ENCODE peak calls at places on chromosomes 3 and 15, in five cellular contexts. One of them, this sample, is unnamed.

GRCh38 chr3:186648851-186649250 is 8.7 kb downstream of the FETUB start:
- ATAC-seq in left lung: no peak
- ATAC-seq in lung: no peak
- ATAC-seq in HCT116: peak; percentile 54
- ATAC-seq in aorta: no peak
- ATAC-seq in this sample: no peak

GRCh38 chr3:125957674-125958510 is 11.1 kb upstream of the ROPN1B start:
- ATAC-seq in HCT116: peak; percentile 57
- ATAC-seq in lung: no peak
- ATAC-seq in left lung: no peak
- ATAC-seq in aorta: no peak
- ATAC-seq in this sample: no peak

GRCh38 chr3:125234831-125235230 is 22.3 kb upstream of the SLC12A8 start:
- ATAC-seq in HCT116: no peak
- ATAC-seq in aorta: no peak
- ATAC-seq in left lung: no peak
- ATAC-seq in lung: no peak
- ATAC-seq in this sample: no peak

GRCh38 chr15:48992545-48992944 is 28.8 kb upstream of the SHC4 start:
- ATAC-seq in lung: no peak
- ATAC-seq in aorta: no peak
- ATAC-seq in HCT116: no peak
- ATAC-seq in left lung: peak; percentile 48
- ATAC-seq in this sample: no peak

GRCh38 chr3:178968996-178969700 is 102.5 kb downstream of the ZMAT3 start:
- ATAC-seq in left lung: no peak
- ATAC-seq in lung: no peak
- ATAC-seq in HCT116: no peak
- ATAC-seq in aorta: no peak
- ATAC-seq in this sample: no peak

GRCh38 chr3:193452338-193452737 is 73.8 kb upstream of the ATP13A5 start:
- ATAC-seq in aorta: no peak
- ATAC-seq in HCT116: no peak
- ATAC-seq in left lung: no peak
- ATAC-seq in lung: no peak
- ATAC-seq in this sample: no peak

GRCh38 chr3:42871592-42872196 is 4.0 kb downstream of the CYP8B1 start:
- ATAC-seq in left lung: no peak
- ATAC-seq in lung: no peak
- ATAC-seq in HCT116: no peak
- ATAC-seq in aorta: no peak
- ATAC-seq in this sample: no peak

GRCh38 chr3:197023241-197023997 is 6.2 kb downstream of the MELTF start:
- ATAC-seq in aorta: no peak
- ATAC-seq in HCT116: no peak
- ATAC-seq in left lung: peak; percentile 66
- ATAC-seq in lung: no peak
- ATAC-seq in this sample: no peak

GRCh38 chr3:188664795-188665194 is 507.0 kb upstream of the TPRG1 start:
- ATAC-seq in aorta: peak; percentile 46
- ATAC-seq in lung: no peak
- ATAC-seq in left lung: no peak
- ATAC-seq in HCT116: peak; percentile 91
- ATAC-seq in this sample: no peak

GRCh38 chr3:107525101-107525953 is 2.6 kb downstream of the BBX start:
- ATAC-seq in aorta: peak; percentile 9
- ATAC-seq in HCT116: peak; percentile 32
- ATAC-seq in left lung: peak; percentile 4
- ATAC-seq in lung: no peak
- ATAC-seq in this sample: peak; percentile 18

GRCh38 chr3:59559721-59560514 is 510.1 kb upstream of the CFAP20DC start:
- ATAC-seq in HCT116: peak; percentile 60
- ATAC-seq in lung: no peak
- ATAC-seq in aorta: no peak
- ATAC-seq in left lung: peak; percentile 72
- ATAC-seq in this sample: no peak

GRCh38 chr15:85401108-85401765 is 20.8 kb downstream of the AKAP13 start:
- ATAC-seq in aorta: no peak
- ATAC-seq in left lung: no peak
- ATAC-seq in lung: no peak
- ATAC-seq in HCT116: no peak
- ATAC-seq in this sample: no peak

GRCh38 chr3:46360904-46361303 is 7.0 kb downstream of the CCR2 start:
- ATAC-seq in HCT116: peak; percentile 40
- ATAC-seq in lung: no peak
- ATAC-seq in aorta: no peak
- ATAC-seq in left lung: peak; percentile 35
- ATAC-seq in this sample: no peak

GRCh38 chr15:85455851-85456250 is 75.4 kb downstream of the AKAP13 start:
- ATAC-seq in left lung: no peak
- ATAC-seq in HCT116: no peak
- ATAC-seq in aorta: no peak
- ATAC-seq in lung: no peak
- ATAC-seq in this sample: no peak

GRCh38 chr3:58487140-58487886 is 4.6 kb upstream of the KCTD6 start:
- ATAC-seq in lung: no peak
- ATAC-seq in left lung: no peak
- ATAC-seq in aorta: no peak
- ATAC-seq in HCT116: peak; percentile 40
- ATAC-seq in this sample: no peak

GRCh38 chr15:94294556-94294955 is 63.2 kb downstream of the MCTP2 start:
- ATAC-seq in aorta: no peak
- ATAC-seq in left lung: peak; percentile 23
- ATAC-seq in HCT116: no peak
- ATAC-seq in lung: no peak
- ATAC-seq in this sample: no peak

GRCh38 chr3:144840866-144841265 is 869.2 kb downstream of the DIPK2A start:
- ATAC-seq in left lung: no peak
- ATAC-seq in aorta: no peak
- ATAC-seq in lung: no peak
- ATAC-seq in HCT116: no peak
- ATAC-seq in this sample: no peak

GRCh38 chr15:99507732-99508571 is 57.8 kb upstream of the MEF2A start:
- ATAC-seq in left lung: peak; percentile 43
- ATAC-seq in HCT116: no peak
- ATAC-seq in aorta: peak; percentile 67
- ATAC-seq in lung: no peak
- ATAC-seq in this sample: peak; percentile 89

GRCh38 chr3:141391298-141392017 is 23.2 kb downstream of the ZBTB38 start:
- ATAC-seq in left lung: peak; percentile 69
- ATAC-seq in HCT116: no peak
- ATAC-seq in aorta: no peak
- ATAC-seq in lung: no peak
- ATAC-seq in this sample: no peak

GRCh38 chr15:41511331-41512077 is 2.1 kb downstream of the LTK start:
- ATAC-seq in aorta: no peak
- ATAC-seq in lung: no peak
- ATAC-seq in left lung: peak; percentile 24
- ATAC-seq in HCT116: no peak
- ATAC-seq in this sample: no peak

GRCh38 chr15:100170280-100170654 is 171.5 kb downstream of the ADAMTS17 start:
- ATAC-seq in lung: no peak
- ATAC-seq in HCT116: no peak
- ATAC-seq in left lung: no peak
- ATAC-seq in aorta: no peak
- ATAC-seq in this sample: no peak

GRCh38 chr15:62413786-62414185 is 248.7 kb upstream of the C2CD4B start:
- ATAC-seq in lung: no peak
- ATAC-seq in aorta: no peak
- ATAC-seq in HCT116: no peak
- ATAC-seq in left lung: no peak
- ATAC-seq in this sample: no peak

GRCh38 chr3:116445291-116445841 is at the start of gene LSAMP:
- ATAC-seq in HCT116: no peak
- ATAC-seq in left lung: peak; percentile 60
- ATAC-seq in aorta: peak; percentile 38
- ATAC-seq in lung: no peak
- ATAC-seq in this sample: peak; percentile 34

GRCh38 chr3:47362704-47363103 is 18.1 kb upstream of the PTPN23 start:
- ATAC-seq in lung: peak; percentile 11
- ATAC-seq in left lung: peak; percentile 30
- ATAC-seq in HCT116: no peak
- ATAC-seq in aorta: no peak
- ATAC-seq in this sample: no peak

GRCh38 chr3:71893702-71894479 is 108.9 kb upstream of the PROK2 start:
- ATAC-seq in HCT116: no peak
- ATAC-seq in lung: no peak
- ATAC-seq in left lung: no peak
- ATAC-seq in aorta: no peak
- ATAC-seq in this sample: no peak

GRCh38 chr3:170517251-170517945 is 68.5 kb downstream of the SLC7A14 start:
- ATAC-seq in HCT116: no peak
- ATAC-seq in lung: no peak
- ATAC-seq in left lung: no peak
- ATAC-seq in aorta: no peak
- ATAC-seq in this sample: no peak

GRCh38 chr3:56303508-56303907 is 164.8 kb downstream of the ERC2 start:
- ATAC-seq in left lung: peak; percentile 92
- ATAC-seq in HCT116: peak; percentile 83
- ATAC-seq in aorta: no peak
- ATAC-seq in lung: peak; percentile 33
- ATAC-seq in this sample: no peak

GRCh38 chr15:77483426-77483825 is 62.7 kb downstream of the HMG20A start:
- ATAC-seq in left lung: no peak
- ATAC-seq in lung: no peak
- ATAC-seq in aorta: no peak
- ATAC-seq in HCT116: no peak
- ATAC-seq in this sample: no peak

GRCh38 chr3:169118666-169119370 is 544.7 kb downstream of the MECOM start:
- ATAC-seq in lung: no peak
- ATAC-seq in aorta: no peak
- ATAC-seq in HCT116: no peak
- ATAC-seq in left lung: no peak
- ATAC-seq in this sample: no peak

GRCh38 chr3:63947594-63947993 is 35.4 kb upstream of the SCAANT1 start:
- ATAC-seq in HCT116: no peak
- ATAC-seq in aorta: no peak
- ATAC-seq in left lung: no peak
- ATAC-seq in lung: no peak
- ATAC-seq in this sample: no peak

GRCh38 chr15:74696398-74696729 is 540 bp upstream of the EDC3 start:
- ATAC-seq in HCT116: peak; percentile 34
- ATAC-seq in left lung: no peak
- ATAC-seq in lung: no peak
- ATAC-seq in aorta: no peak
- ATAC-seq in this sample: no peak

GRCh38 chr3:18446067-18446793 is 21.1 kb upstream of the SATB1 start:
- ATAC-seq in left lung: no peak
- ATAC-seq in lung: no peak
- ATAC-seq in HCT116: no peak
- ATAC-seq in aorta: no peak
- ATAC-seq in this sample: no peak

GRCh38 chr3:135975053-135975452 is 9.5 kb downstream of the PPP2R3A start:
- ATAC-seq in HCT116: no peak
- ATAC-seq in left lung: no peak
- ATAC-seq in aorta: no peak
- ATAC-seq in lung: no peak
- ATAC-seq in this sample: no peak

GRCh38 chr3:39230453-39230852 is 38.1 kb upstream of the XIRP1 start:
- ATAC-seq in HCT116: no peak
- ATAC-seq in lung: no peak
- ATAC-seq in aorta: no peak
- ATAC-seq in left lung: no peak
- ATAC-seq in this sample: no peak

GRCh38 chr3:39224288-39224687 is 31.9 kb upstream of the XIRP1 start:
- ATAC-seq in lung: no peak
- ATAC-seq in left lung: no peak
- ATAC-seq in aorta: no peak
- ATAC-seq in HCT116: no peak
- ATAC-seq in this sample: no peak

GRCh38 chr3:39232859-39233258 is 40.5 kb upstream of the XIRP1 start:
- ATAC-seq in HCT116: no peak
- ATAC-seq in lung: no peak
- ATAC-seq in aorta: no peak
- ATAC-seq in left lung: no peak
- ATAC-seq in this sample: no peak

GRCh38 chr3:39226106-39226741 is 33.8 kb upstream of the XIRP1 start:
- ATAC-seq in left lung: no peak
- ATAC-seq in HCT116: no peak
- ATAC-seq in lung: no peak
- ATAC-seq in aorta: no peak
- ATAC-seq in this sample: peak; percentile 61

GRCh38 chr3:39228496-39228895 is 36.1 kb upstream of the XIRP1 start:
- ATAC-seq in left lung: no peak
- ATAC-seq in lung: no peak
- ATAC-seq in HCT116: no peak
- ATAC-seq in aorta: no peak
- ATAC-seq in this sample: no peak
- H3K27me3 ChIP-seq in left lung: peaks cover 4% of the 10 kb centered on the region
- H3K27me3 ChIP-seq in lung: no peaks in the 10 kb centered on the region
- H3K27me3 ChIP-seq in HCT116: peaks cover 31% of the 10 kb centered on the region
- H3K27me3 ChIP-seq in aorta: no peaks in the 10 kb centered on the region
- H3K27me3 ChIP-seq in this sample: peaks cover 5% of the 10 kb centered on the region

DNA sequence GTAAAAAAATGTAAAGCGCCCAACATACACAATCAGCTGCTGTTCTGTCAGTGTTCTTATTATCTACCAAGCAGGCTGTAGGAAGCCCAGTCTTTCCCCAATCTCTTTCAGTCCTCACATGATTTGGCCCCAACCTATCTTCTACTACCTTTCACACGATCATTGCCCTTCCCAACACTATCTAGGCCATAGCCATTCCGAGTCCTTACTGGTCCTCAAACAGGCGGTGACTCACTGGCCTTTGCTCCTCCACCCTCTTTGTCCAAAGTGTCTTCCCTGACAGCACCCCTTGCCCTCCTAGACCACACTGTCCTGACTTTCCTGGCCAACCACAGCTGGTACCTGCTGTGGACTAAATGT is 881 bp upstream of the RFT1 start:
- ATAC-seq in HCT116: no peak
- ATAC-seq in lung: no peak
- ATAC-seq in left lung: no peak
- ATAC-seq in aorta: no peak
- ATAC-seq in this sample: no peak
- H3K4me3 ChIP-seq in HCT116: peak overlapping the region; percentile 84
- H3K4me3 ChIP-seq in lung: no peak overlapping the region
- H3K4me3 ChIP-seq in left lung: peak overlapping the region; percentile 91
- H3K4me3 ChIP-seq in aorta: no peak overlapping the region
- H3K4me3 ChIP-seq in this sample: peak overlapping the region; percentile 91

GRCh38 chr3:44992555-44993470 is 16.8 kb downstream of the EXOSC7 start:
- ATAC-seq in left lung: peak; percentile 30
- ATAC-seq in HCT116: peak; percentile 75
- ATAC-seq in lung: no peak
- ATAC-seq in aorta: no peak
- ATAC-seq in this sample: no peak
- H3K4me1 ChIP-seq in left lung: peaks cover 8% of the 10 kb centered on the region
- H3K4me1 ChIP-seq in HCT116: peaks cover 26% of the 10 kb centered on the region
- H3K4me1 ChIP-seq in lung: peaks cover 8% of the 10 kb centered on the region
- H3K4me1 ChIP-seq in aorta: no peaks in the 10 kb centered on the region
- H3K4me1 ChIP-seq in this sample: peaks cover 30% of the 10 kb centered on the region

DNA sequence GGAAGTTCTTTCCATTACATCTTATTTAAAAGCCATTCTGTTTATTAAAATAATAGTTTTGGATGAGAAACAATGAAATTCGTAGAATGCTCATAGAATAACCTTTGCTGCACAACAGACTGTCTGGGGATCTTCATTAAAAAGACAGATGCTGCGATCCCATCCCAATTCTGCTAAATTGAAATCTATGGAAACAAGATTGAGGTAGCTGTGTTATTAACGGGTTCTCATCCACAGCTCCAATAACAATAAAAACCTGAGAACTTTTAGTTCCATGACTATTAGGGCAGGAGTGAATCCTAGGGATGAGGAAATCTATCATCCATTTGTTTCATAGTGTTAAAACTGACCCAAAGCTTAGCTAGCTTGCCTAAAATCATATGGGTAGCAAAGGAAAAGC is 2.5 kb upstream of the GJD2 start:
- ATAC-seq in aorta: no peak
- ATAC-seq in left lung: no peak
- ATAC-seq in lung: no peak
- ATAC-seq in HCT116: no peak
- ATAC-seq in this sample: no peak
- H3K27me3 ChIP-seq in aorta: no peaks in the 10 kb centered on the region
- H3K27me3 ChIP-seq in left lung: peaks cover 83% of the 10 kb centered on the region
- H3K27me3 ChIP-seq in lung: no peaks in the 10 kb centered on the region
- H3K27me3 ChIP-seq in HCT116: peaks cover 69% of the 10 kb centered on the region
- H3K27me3 ChIP-seq in this sample: peaks cover 67% of the 10 kb centered on the region